ENCODE peak calls at places on chromosomes 13 and 19, in four cellular contexts. I, Q, L and J are unnamed samples.

GRCh38 chr19:18309525-18310064 is 13.3 kb downstream of the LSM4 start:
- DNase-seq in L (no peak), Q (no peak), I (no peak), J (no peak)

GRCh38 chr19:18170714-18171255 is 2.8 kb upstream of the IFI30 start:
- DNase-seq in I (no peak), Q (no peak), L (no peak), J (no peak)

GRCh38 chr19:46622118-46622446 is 2.8 kb downstream of the PTGIR start:
- DNase-seq in I (no peak), Q (no peak), L (no peak), J (no peak)

GRCh38 chr13:110511509-110512181 is 49.9 kb downstream of the RAB20 start:
- DNase-seq in Q (no peak), I (no peak), L (no peak), J (no peak)

GRCh38 chr19:40771101-40771539 is 4.2 kb upstream of the MIA start:
- DNase-seq in Q (no peak), I (no peak), L (no peak), J (no peak)

GRCh38 chr19:46955114-46955812 is 64.4 kb upstream of the NPAS1 start:
- DNase-seq in I (no peak), Q (no peak), L (no peak), J (no peak)

GRCh38 chr13:39463611-39464010 is 139.4 kb downstream of the LHFPL6 start:
- DNase-seq in Q (no peak), I (no peak), L (no peak), J (no peak)

GRCh38 chr19:7595466-7596133 is at the start of gene CAMSAP3:
- DNase-seq in I (no peak), Q (peak; percentile 66), L (peak; percentile 66), J (peak; percentile 85)

GRCh38 chr13:36344173-36344572 is 2.0 kb downstream of the SPART start:
- DNase-seq in Q (no peak), L (no peak), I (no peak), J (no peak)

GRCh38 chr19:16585808-16586476 is 13.7 kb upstream of the SLC35E1 start:
- DNase-seq in L (no peak), Q (peak; percentile 39), I (no peak), J (no peak)

GRCh38 chr19:31962565-31962996 is 382.8 kb upstream of the ZNF507 start:
- DNase-seq in I (no peak), L (no peak), Q (no peak), J (no peak)

GRCh38 chr13:39324806-39325311 is 278.1 kb downstream of the LHFPL6 start:
- DNase-seq in Q (no peak), I (no peak), L (no peak), J (no peak)

GRCh38 chr13:32902898-32903297 is 113.3 kb upstream of the KL start:
- DNase-seq in L (peak; percentile 44), Q (peak; percentile 59), I (peak; percentile 25), J (no peak)

GRCh38 chr19:16873603-16874002 is 15.2 kb upstream of the F2RL3 start:
- DNase-seq in Q (no peak), I (no peak), L (no peak), J (no peak)

GRCh38 chr19:35347171-35347929 is at the start of gene FFAR1:
- DNase-seq in I (no peak), Q (no peak), L (peak; percentile 15), J (no peak)

GRCh38 chr19:12065100-12065538 is 588 bp downstream of the ZNF844 start:
- DNase-seq in L (no peak), Q (peak; percentile 32), I (peak; percentile 53), J (peak; percentile 28)

GRCh38 chr13:38888309-38888708 is 102.3 kb downstream of the STOML3 start:
- DNase-seq in I (no peak), Q (no peak), L (no peak), J (no peak)